ENCODE peak calls at places on chromosomes 5 and 9, in six cellular contexts. One of them, this sample, is unnamed.

GRCh38 chr9:95382433-95382832 is 64.9 kb upstream of the FANCC start:
- DNase-seq in GM12865: no peak
- DNase-seq in neural progenitor cell: no peak
- DNase-seq in AG10803: no peak
- DNase-seq in PC-3: peak; percentile 38
- DNase-seq in testis: no peak
- DNase-seq in this sample: no peak

GRCh38 chr5:55176176-55176818 is 3.3 kb upstream of the CDC20B start:
- DNase-seq in AG10803: no peak
- DNase-seq in GM12865: no peak
- DNase-seq in testis: peak; percentile 55
- DNase-seq in PC-3: peak; percentile 73
- DNase-seq in neural progenitor cell: peak; percentile 94
- DNase-seq in this sample: peak; percentile 82

GRCh38 chr9:101433229-101433628 is 2.3 kb downstream of the ALDOB start:
- DNase-seq in PC-3: no peak
- DNase-seq in neural progenitor cell: no peak
- DNase-seq in AG10803: no peak
- DNase-seq in testis: no peak
- DNase-seq in GM12865: no peak
- DNase-seq in this sample: no peak

GRCh38 chr5:150043657-150044333 is 42.6 kb downstream of the CSF1R start:
- DNase-seq in testis: no peak
- DNase-seq in GM12865: no peak
- DNase-seq in AG10803: no peak
- DNase-seq in neural progenitor cell: no peak
- DNase-seq in PC-3: no peak
- DNase-seq in this sample: no peak

GRCh38 chr5:134092875-134093274 is 21.6 kb upstream of the TCF7 start:
- DNase-seq in neural progenitor cell: no peak
- DNase-seq in AG10803: no peak
- DNase-seq in GM12865: no peak
- DNase-seq in testis: no peak
- DNase-seq in PC-3: peak; percentile 93
- DNase-seq in this sample: no peak

GRCh38 chr5:167642779-167643517 is 648.5 kb upstream of the WWC1 start:
- DNase-seq in testis: no peak
- DNase-seq in AG10803: peak; percentile 98
- DNase-seq in neural progenitor cell: no peak
- DNase-seq in PC-3: peak; percentile 76
- DNase-seq in GM12865: no peak
- DNase-seq in this sample: no peak

GRCh38 chr9:136965771-136966484 is 11.4 kb upstream of the PTGDS start:
- DNase-seq in GM12865: peak; percentile 58
- DNase-seq in AG10803: no peak
- DNase-seq in testis: peak; percentile 68
- DNase-seq in PC-3: no peak
- DNase-seq in neural progenitor cell: peak; percentile 54
- DNase-seq in this sample: no peak

GRCh38 chr9:109887079-109887478 is 107.1 kb downstream of the PALM2AKAP2 start:
- DNase-seq in neural progenitor cell: no peak
- DNase-seq in AG10803: peak; percentile 82
- DNase-seq in testis: no peak
- DNase-seq in GM12865: peak; percentile 9
- DNase-seq in PC-3: no peak
- DNase-seq in this sample: no peak

GRCh38 chr9:134314039-134314949 is 12.0 kb upstream of the RXRA start:
- DNase-seq in PC-3: no peak
- DNase-seq in AG10803: no peak
- DNase-seq in neural progenitor cell: no peak
- DNase-seq in testis: no peak
- DNase-seq in GM12865: no peak
- DNase-seq in this sample: peak; percentile 2

GRCh38 chr5:5736007-5736406 is 313.5 kb downstream of the ICE1 start:
- DNase-seq in testis: no peak
- DNase-seq in AG10803: no peak
- DNase-seq in GM12865: no peak
- DNase-seq in neural progenitor cell: no peak
- DNase-seq in PC-3: no peak
- DNase-seq in this sample: no peak

GRCh38 chr5:39992617-39993203 is 567.9 kb upstream of the DAB2 start:
- DNase-seq in GM12865: no peak
- DNase-seq in neural progenitor cell: no peak
- DNase-seq in testis: no peak
- DNase-seq in AG10803: no peak
- DNase-seq in PC-3: peak; percentile 41
- DNase-seq in this sample: no peak

GRCh38 chr9:37529111-37529510 is 43.4 kb downstream of the POLR1E start:
- DNase-seq in AG10803: no peak
- DNase-seq in testis: no peak
- DNase-seq in neural progenitor cell: no peak
- DNase-seq in PC-3: no peak
- DNase-seq in GM12865: peak; percentile 65
- DNase-seq in this sample: peak; percentile 17

GRCh38 chr5:96370981-96371380 is 62.1 kb downstream of the PCSK1 start:
- DNase-seq in GM12865: no peak
- DNase-seq in neural progenitor cell: no peak
- DNase-seq in testis: no peak
- DNase-seq in AG10803: no peak
- DNase-seq in PC-3: no peak
- DNase-seq in this sample: no peak

GRCh38 chr5:35354751-35355150 is 124.5 kb upstream of the PRLR start:
- DNase-seq in AG10803: peak; percentile 23
- DNase-seq in GM12865: no peak
- DNase-seq in PC-3: peak; percentile 31
- DNase-seq in neural progenitor cell: no peak
- DNase-seq in testis: peak; percentile 24
- DNase-seq in this sample: no peak

GRCh38 chr9:127202461-127203139 is 62.0 kb upstream of the GARNL3 start:
- DNase-seq in PC-3: no peak
- DNase-seq in testis: no peak
- DNase-seq in neural progenitor cell: no peak
- DNase-seq in GM12865: no peak
- DNase-seq in AG10803: peak; percentile 59
- DNase-seq in this sample: no peak

GRCh38 chr5:33313150-33313549 is 127.6 kb upstream of the TARS1 start:
- DNase-seq in GM12865: no peak
- DNase-seq in testis: no peak
- DNase-seq in AG10803: peak; percentile 81
- DNase-seq in PC-3: peak; percentile 99
- DNase-seq in neural progenitor cell: no peak
- DNase-seq in this sample: no peak

GRCh38 chr5:134525687-134526482 is 415 bp downstream of the JADE2 start:
- DNase-seq in PC-3: peak; percentile 55
- DNase-seq in GM12865: peak; percentile 75
- DNase-seq in testis: peak; percentile 75
- DNase-seq in neural progenitor cell: peak; percentile 88
- DNase-seq in AG10803: peak; percentile 81
- DNase-seq in this sample: peak; percentile 71

GRCh38 chr5:172973127-172973916 is 10.2 kb upstream of the ATP6V0E1 start:
- DNase-seq in neural progenitor cell: no peak
- DNase-seq in GM12865: no peak
- DNase-seq in PC-3: no peak
- DNase-seq in testis: no peak
- DNase-seq in AG10803: no peak
- DNase-seq in this sample: no peak

GRCh38 chr5:122515709-122516431 is 203.8 kb downstream of the SNCAIP start:
- DNase-seq in GM12865: peak; percentile 58
- DNase-seq in AG10803: peak; percentile 79
- DNase-seq in PC-3: peak; percentile 64
- DNase-seq in testis: peak; percentile 73
- DNase-seq in neural progenitor cell: peak; percentile 86
- DNase-seq in this sample: peak; percentile 45

GRCh38 chr9:87464110-87464991 is 33.3 kb upstream of the DAPK1 start:
- DNase-seq in GM12865: peak; percentile 88
- DNase-seq in testis: no peak
- DNase-seq in PC-3: no peak
- DNase-seq in AG10803: peak; percentile 38
- DNase-seq in neural progenitor cell: no peak
- DNase-seq in this sample: no peak

GRCh38 chr5:83042507-83042906 is 34.7 kb downstream of the TMEM167A start:
- DNase-seq in testis: no peak
- DNase-seq in neural progenitor cell: no peak
- DNase-seq in PC-3: no peak
- DNase-seq in GM12865: no peak
- DNase-seq in AG10803: no peak
- DNase-seq in this sample: no peak

GRCh38 chr9:126773004-126773607 is 31.7 kb upstream of the ZBTB43 start:
- DNase-seq in testis: no peak
- DNase-seq in neural progenitor cell: peak; percentile 65
- DNase-seq in PC-3: peak; percentile 49
- DNase-seq in AG10803: no peak
- DNase-seq in GM12865: peak; percentile 30
- DNase-seq in this sample: peak; percentile 38

GRCh38 chr9:33320230-33320567 is 29.9 kb downstream of the NFX1 start:
- DNase-seq in AG10803: no peak
- DNase-seq in neural progenitor cell: no peak
- DNase-seq in PC-3: no peak
- DNase-seq in GM12865: no peak
- DNase-seq in testis: no peak
- DNase-seq in this sample: no peak

GRCh38 chr9:70668751-70669150 is 254.3 kb upstream of the KLF9 start:
- DNase-seq in PC-3: no peak
- DNase-seq in AG10803: peak; percentile 23
- DNase-seq in GM12865: no peak
- DNase-seq in neural progenitor cell: no peak
- DNase-seq in testis: no peak
- DNase-seq in this sample: no peak

GRCh38 chr5:55994502-55994997 is at the start of gene IL6ST:
- DNase-seq in PC-3: peak; percentile 49
- DNase-seq in neural progenitor cell: no peak
- DNase-seq in testis: no peak
- DNase-seq in GM12865: no peak
- DNase-seq in AG10803: peak; percentile 83
- DNase-seq in this sample: no peak

GRCh38 chr9:137176302-137177182 is 4.7 kb upstream of the TMEM210 start:
- DNase-seq in AG10803: no peak
- DNase-seq in neural progenitor cell: peak; percentile 57
- DNase-seq in GM12865: peak; percentile 70
- DNase-seq in PC-3: peak; percentile 53
- DNase-seq in testis: peak; percentile 48
- DNase-seq in this sample: peak; percentile 40

GRCh38 chr9:40935336-40935735 is 193.1 kb downstream of the FOXD4L6 start:
- DNase-seq in PC-3: no peak
- DNase-seq in AG10803: no peak
- DNase-seq in testis: no peak
- DNase-seq in GM12865: no peak
- DNase-seq in neural progenitor cell: no peak
- DNase-seq in this sample: no peak

GRCh38 chr5:55593115-55593472 is 58.3 kb upstream of the PLPP1 start:
- DNase-seq in testis: no peak
- DNase-seq in PC-3: no peak
- DNase-seq in neural progenitor cell: no peak
- DNase-seq in GM12865: no peak
- DNase-seq in AG10803: no peak
- DNase-seq in this sample: no peak

GRCh38 chr9:35733109-35733541 is 659 bp downstream of the CREB3 start:
- DNase-seq in AG10803: peak; percentile 58
- DNase-seq in testis: peak; percentile 25
- DNase-seq in PC-3: peak; percentile 68
- DNase-seq in GM12865: peak; percentile 57
- DNase-seq in neural progenitor cell: peak; percentile 77
- DNase-seq in this sample: peak; percentile 45

GRCh38 chr5:67770431-67771025 is 445.0 kb upstream of the PIK3R1 start:
- DNase-seq in neural progenitor cell: no peak
- DNase-seq in GM12865: no peak
- DNase-seq in PC-3: no peak
- DNase-seq in testis: peak; percentile 32
- DNase-seq in AG10803: peak; percentile 6
- DNase-seq in this sample: no peak

GRCh38 chr9:69173891-69174644 is at the start of gene TJP2:
- DNase-seq in GM12865: peak; percentile 84
- DNase-seq in neural progenitor cell: peak; percentile 85
- DNase-seq in PC-3: no peak
- DNase-seq in AG10803: peak; percentile 74
- DNase-seq in testis: peak; percentile 89
- DNase-seq in this sample: peak; percentile 83

GRCh38 chr9:21709464-21710058 is 92.9 kb upstream of the MTAP start:
- DNase-seq in GM12865: peak; percentile 74
- DNase-seq in neural progenitor cell: peak; percentile 78
- DNase-seq in testis: peak; percentile 87
- DNase-seq in PC-3: peak; percentile 73
- DNase-seq in AG10803: peak; percentile 55
- DNase-seq in this sample: peak; percentile 73

GRCh38 chr9:108850293-108850897 is 5.4 kb downstream of the ACTL7B start:
- DNase-seq in neural progenitor cell: no peak
- DNase-seq in AG10803: peak; percentile 32
- DNase-seq in testis: peak; percentile 38
- DNase-seq in GM12865: peak; percentile 34
- DNase-seq in PC-3: peak; percentile 50
- DNase-seq in this sample: no peak

GRCh38 chr9:2022560-2022959 is 7.4 kb downstream of the SMARCA2 start:
- DNase-seq in GM12865: no peak
- DNase-seq in AG10803: no peak
- DNase-seq in PC-3: no peak
- DNase-seq in testis: no peak
- DNase-seq in neural progenitor cell: no peak
- DNase-seq in this sample: no peak

GRCh38 chr5:113615708-113616107 is 102.2 kb downstream of the YTHDC2 start:
- DNase-seq in PC-3: no peak
- DNase-seq in testis: peak; percentile 38
- DNase-seq in GM12865: no peak
- DNase-seq in neural progenitor cell: no peak
- DNase-seq in AG10803: no peak
- DNase-seq in this sample: no peak

GRCh38 chr5:141186897-141187512 is at the start of gene PCDHB9:
- DNase-seq in testis: peak; percentile 83
- DNase-seq in neural progenitor cell: peak; percentile 65
- DNase-seq in AG10803: peak; percentile 25
- DNase-seq in GM12865: peak; percentile 40
- DNase-seq in PC-3: peak; percentile 47
- DNase-seq in this sample: peak; percentile 42
- TF ChIP-seq CTCF in testis: peak; percentile 77
- TF ChIP-seq CTCF in neural progenitor cell: peak; percentile 74
- TF ChIP-seq CTCF in AG10803: peak; percentile 56
- TF ChIP-seq CTCF in GM12865: peak; percentile 39
- TF ChIP-seq CTCF in PC-3: peak; percentile 69
- TF ChIP-seq CTCF in this sample: peak; percentile 34

GRCh38 chr5:137743031-137743640 is 7.2 kb upstream of the KLHL3 start:
- DNase-seq in PC-3: peak; percentile 73
- DNase-seq in GM12865: peak; percentile 82
- DNase-seq in AG10803: peak; percentile 74
- DNase-seq in testis: peak; percentile 72
- DNase-seq in neural progenitor cell: peak; percentile 86
- DNase-seq in this sample: peak; percentile 55
- TF ChIP-seq CTCF in PC-3: peak; percentile 63
- TF ChIP-seq CTCF in GM12865: peak; percentile 58
- TF ChIP-seq CTCF in AG10803: peak; percentile 81
- TF ChIP-seq CTCF in testis: peak; percentile 42
- TF ChIP-seq CTCF in neural progenitor cell: peak; percentile 74
- TF ChIP-seq CTCF in this sample: peak; percentile 64

GRCh38 chr5:118068886-118069285 is 919.5 kb downstream of the DTWD2 start:
- DNase-seq in AG10803: no peak
- DNase-seq in neural progenitor cell: no peak
- DNase-seq in GM12865: no peak
- DNase-seq in testis: no peak
- DNase-seq in PC-3: no peak
- DNase-seq in this sample: no peak
- TF ChIP-seq CTCF in AG10803: no peak
- TF ChIP-seq CTCF in neural progenitor cell: no peak
- TF ChIP-seq CTCF in GM12865: no peak
- TF ChIP-seq CTCF in testis: no peak
- TF ChIP-seq CTCF in PC-3: no peak
- TF ChIP-seq CTCF in this sample: no peak

GRCh38 chr5:103441523-103441922 is 121.1 kb downstream of the NUDT12 start:
- DNase-seq in AG10803: no peak
- DNase-seq in PC-3: no peak
- DNase-seq in testis: no peak
- DNase-seq in GM12865: no peak
- DNase-seq in neural progenitor cell: peak; percentile 45
- DNase-seq in this sample: no peak
- TF ChIP-seq CTCF in AG10803: peak; percentile 18
- TF ChIP-seq CTCF in PC-3: peak; percentile 60
- TF ChIP-seq CTCF in testis: no peak
- TF ChIP-seq CTCF in GM12865: peak; percentile 20
- TF ChIP-seq CTCF in neural progenitor cell: peak; percentile 56
- TF ChIP-seq CTCF in this sample: no peak

This sample was measured in nephron progenitor cell.